ENCODE peak calls at places on chromosomes 4 and X, in five cellular contexts. L is colonic mucosa, D is tibial nerve, G is H9, I is lung. T is an unnamed sample.
A peak's percentile ranks its signal among the peaks of the same experiment; 100 is the strongest.

GRCh38 chr4:45621926-45622325 is 501.9 kb downstream of the GABRG1 start:
- DNase-seq in L (no peak), D (no peak), G (no peak), I (no peak), T (no peak)

GRCh38 chrX:33285550-33285949 is 74.2 kb upstream of the DMD start:
- DNase-seq in L (no peak), D (no peak), G (no peak), I (no peak), T (no peak)

GRCh38 chr4:138181288-138181687 is 60.9 kb downstream of the SLC7A11 start:
- DNase-seq in L (no peak), D (no peak), G (no peak), I (no peak), T (no peak)

GRCh38 chr4:174157106-174157607 is 126.3 kb downstream of the FBXO8 start:
- DNase-seq in L (no peak), D (no peak), G (no peak), I (no peak), T (no peak)

GRCh38 chr4:48342559-48342878 is 1.2 kb downstream of the SLAIN2 start:
- DNase-seq in L (no peak), D (no peak), G (no peak), I (no peak), T (no peak)

GRCh38 chr4:77582716-77583115 is 22.9 kb upstream of the CXCL13 start:
- DNase-seq in L (no peak), D (no peak), G (no peak), I (no peak), T (no peak)

GRCh38 chrX:71579136-71579989 is 1.1 kb downstream of the GCNA start:
- DNase-seq in L (no peak), D (no peak), G (peak; percentile 39), I (no peak), T (no peak)

GRCh38 chrX:65488496-65488895 is 46.1 kb downstream of the LAS1L start:
- DNase-seq in L (no peak), D (no peak), G (no peak), I (no peak), T (no peak)

GRCh38 chr4:84804126-84804525 is 162.4 kb downstream of the WDFY3 start:
- DNase-seq in L (no peak), D (no peak), G (no peak), I (no peak), T (no peak)

GRCh38 chr4:106238819-106239420 is 77.1 kb downstream of the TBCK start:
- DNase-seq in L (peak; percentile 18), D (no peak), G (peak; percentile 46), I (no peak), T (no peak)

GRCh38 chrX:470686-471085 is 84.0 kb upstream of the PPP2R3B start:
- DNase-seq in L (no peak), D (no peak), G (no peak), I (no peak), T (no peak)

GRCh38 chrX:471239-471638 is 84.5 kb upstream of the PPP2R3B start:
- DNase-seq in L (no peak), D (no peak), G (no peak), I (no peak), T (no peak)

GRCh38 chrX:465418-465817 is 78.7 kb upstream of the PPP2R3B start:
- DNase-seq in L (no peak), D (no peak), G (no peak), I (no peak), T (no peak)

DNA sequence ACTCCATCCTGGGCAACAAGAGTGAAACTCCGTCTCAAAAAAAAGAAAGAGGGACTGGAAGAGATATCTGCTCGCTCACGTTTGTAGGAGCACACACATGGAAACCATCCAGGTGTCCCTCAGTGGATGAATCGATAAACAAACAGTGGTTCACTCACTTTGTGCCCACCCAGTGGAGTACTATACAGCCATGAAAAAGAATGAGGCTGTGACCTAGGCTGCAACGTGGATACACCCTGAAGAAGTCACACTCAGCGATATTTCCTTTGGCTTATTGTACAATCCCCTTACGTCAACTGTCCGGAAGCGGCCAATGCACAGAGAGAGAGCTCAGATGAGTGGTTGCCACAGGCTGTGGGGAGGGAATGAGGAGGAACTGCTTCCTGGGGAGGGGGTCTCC is 82.3 kb upstream of the PPP2R3B start:
- DNase-seq in L (no peak), D (no peak), G (no peak), I (no peak), T (no peak)
- H3K9me3 ChIP-seq in L (no peaks in the 10 kb centered on the region), D (peaks cover 22% of the 10 kb centered on the region), G (no peaks in the 10 kb centered on the region), I (peaks cover 12% of the 10 kb centered on the region), T (peaks cover 5% of the 10 kb centered on the region)

GRCh38 chrX:143648705-143649104 is 12.8 kb upstream of the SLITRK4 start:
- DNase-seq in L (no peak), D (no peak), G (peak; percentile 30), I (no peak), T (no peak)
- TF ChIP-seq CTCF in L (peak; percentile 23), D (no peak), G (peak; percentile 57), I (no peak), T (no peak)

GRCh38 chr4:25223770-25224375 is 10.0 kb upstream of the PI4K2B start:
- DNase-seq in L (no peak), D (no peak), G (peak; percentile 46), I (no peak), T (no peak)
- H3K9me3 ChIP-seq in L (peaks cover 5% of the 10 kb centered on the region), D (peaks cover 88% of the 10 kb centered on the region), G (peaks cover 33% of the 10 kb centered on the region), I (peaks cover 8% of the 10 kb centered on the region), T (peaks cover 62% of the 10 kb centered on the region)

GRCh38 chrX:19334945-19335626 is 8.6 kb upstream of the PDHA1 start:
- DNase-seq in L (no peak), D (no peak), G (peak; percentile 35), I (no peak), T (no peak)
- TF ChIP-seq CTCF in L (peak; percentile 42), D (no peak), G (peak; percentile 88), I (no peak), T (no peak)

GRCh38 chr4:5143940-5144339 is 92.7 kb downstream of the STK32B start:
- DNase-seq in L (no peak), D (no peak), G (no peak), I (peak; percentile 21), T (no peak)
- H3K9me3 ChIP-seq in L (no peaks in the 10 kb centered on the region), D (peaks cover 3% of the 10 kb centered on the region), G (no peaks in the 10 kb centered on the region), I (peaks cover 1% of the 10 kb centered on the region), T (no peaks in the 10 kb centered on the region)

GRCh38 chr4:155099231-155099630 is 109.2 kb upstream of the NPY2R start:
- DNase-seq in L (no peak), D (no peak), G (no peak), I (no peak), T (no peak)

DNA sequence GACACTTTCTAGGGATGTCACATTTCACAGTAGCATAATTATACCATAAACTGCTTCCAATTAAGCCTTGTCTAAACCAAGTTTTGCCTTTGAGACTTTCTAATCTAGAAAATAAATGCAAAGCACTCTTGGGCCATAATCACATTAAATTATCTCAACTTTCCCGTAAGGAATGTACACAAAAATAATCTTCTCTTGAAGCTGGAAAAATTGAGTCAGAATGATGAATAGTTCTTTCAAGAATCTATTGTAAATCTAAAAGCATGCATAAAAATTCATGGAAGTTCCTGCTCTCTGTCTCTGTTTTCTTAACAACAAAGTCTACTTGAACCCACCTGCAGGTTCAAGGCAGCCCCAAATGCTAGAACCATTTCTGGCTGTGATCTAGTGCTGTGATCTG is 114.0 kb upstream of the NPY2R start:
- DNase-seq in L (no peak), D (no peak), G (no peak), I (no peak), T (no peak)
- TF ChIP-seq CTCF in L (no peak), D (no peak), G (no peak), I (no peak), T (no peak)

GRCh38 chrX:145820825-145821224 is 3.2 kb downstream of the SLITRK2 start:
- DNase-seq in L (no peak), D (no peak), G (no peak), I (no peak), T (no peak)
- H3K9me3 ChIP-seq in L (no peaks in the 10 kb centered on the region), D (no peaks in the 10 kb centered on the region), G (peaks cover 22% of the 10 kb centered on the region), I (peaks cover 10% of the 10 kb centered on the region), T (no peaks in the 10 kb centered on the region)

GRCh38 chr4:117771647-117772337 is 262.5 kb upstream of the NDST3 start:
- DNase-seq in L (no peak), D (no peak), G (peak; percentile 47), I (no peak), T (no peak)
- TF ChIP-seq CTCF in L (no peak), D (no peak), G (peak; percentile 61), I (no peak), T (no peak)